ENCODE peak calls at places on chromosomes 3 and 15, in five cellular contexts. U is ovary, X is Peyer's patch, R is A549, A is transverse colon. C is an unnamed sample.

GRCh38 chr3:33075996-33076395 is 20.9 kb downstream of the GLB1 start:
- DNase-seq in A (no peak), U (no peak), R (no peak), X (no peak), C (no peak)

GRCh38 chr15:94383706-94384105 is 152.3 kb downstream of the MCTP2 start:
- DNase-seq in R (no peak), X (no peak), A (no peak), U (no peak), C (no peak)

GRCh38 chr3:98329392-98330124 is 24.1 kb upstream of the OR5K4 start:
- DNase-seq in X (no peak), A (peak), R (peak), U (no peak), C (no peak)

GRCh38 chr3:124919756-124920155 is 14.8 kb downstream of the MUC13 start:
- DNase-seq in X (no peak), R (no peak), U (no peak), A (no peak), C (no peak)

GRCh38 chr3:12870942-12871341 is 29.6 kb upstream of the RPL32 start:
- DNase-seq in U (no peak), R (no peak), X (peak), A (peak), C (peak)

GRCh38 chr3:110198717-110199587 is 861.6 kb upstream of the DPPA4 start:
- DNase-seq in U (no peak), R (no peak), A (no peak), X (no peak), C (peak)

GRCh38 chr15:69081310-69082004 is 67.0 kb downstream of the NOX5 start:
- DNase-seq in X (no peak), A (no peak), U (peak), R (no peak), C (peak)

GRCh38 chr15:67082007-67082536 is 16.7 kb downstream of the SMAD3 start:
- DNase-seq in R (no peak), X (peak), A (peak), U (no peak), C (no peak)

GRCh38 chr3:177498037-177498857 is 301.0 kb upstream of the TBL1XR1 start:
- DNase-seq in X (no peak), U (no peak), R (peak), A (no peak), C (no peak)

GRCh38 chr3:77247063-77247462 is 207.2 kb downstream of the ROBO2 start:
- DNase-seq in U (no peak), X (no peak), R (no peak), A (no peak), C (no peak)

GRCh38 chr3:32934150-32934742 is 17.2 kb upstream of the CCR4 start:
- DNase-seq in X (no peak), R (no peak), U (no peak), A (no peak), C (no peak)

GRCh38 chr15:92061511-92062200 is 208.1 kb downstream of the SLCO3A1 start:
- DNase-seq in X (no peak), R (no peak), U (no peak), A (no peak), C (no peak)

GRCh38 chr15:92056875-92057274 is 203.4 kb downstream of the SLCO3A1 start:
- DNase-seq in R (no peak), U (no peak), A (no peak), X (no peak), C (no peak)

GRCh38 chr15:92053727-92054316 is 200.3 kb downstream of the SLCO3A1 start:
- DNase-seq in R (no peak), X (no peak), A (no peak), U (no peak), C (no peak)

GRCh38 chr15:92062505-92062904 is 209.0 kb downstream of the SLCO3A1 start:
- DNase-seq in R (no peak), A (no peak), U (no peak), X (no peak), C (no peak)

GRCh38 chr15:92059036-92059970 is 205.8 kb downstream of the SLCO3A1 start:
- DNase-seq in X (no peak), U (no peak), A (no peak), R (no peak), C (peak)
- H3K27ac ChIP-seq in X (no peak), U (no peak), A (no peak), R (no peak), C (peak)

DNA sequence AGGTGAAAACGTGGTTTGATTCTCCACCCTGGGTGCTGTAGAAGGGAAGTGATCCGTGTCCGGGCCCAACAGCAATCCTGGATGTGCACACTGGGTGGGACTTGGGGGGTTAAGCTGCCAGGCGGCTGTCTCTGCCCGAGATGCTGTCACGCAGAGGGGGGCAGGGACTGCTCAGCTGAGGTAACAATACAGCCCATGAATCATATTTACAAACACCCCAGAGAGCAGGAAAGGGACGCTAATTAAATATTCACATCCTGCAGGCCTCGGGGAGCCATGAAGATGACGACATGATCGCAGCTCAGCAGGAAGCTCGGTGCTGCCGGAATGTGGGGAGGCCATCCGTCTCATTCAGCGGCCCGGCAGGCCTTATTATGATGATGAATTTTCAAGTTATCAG is 17.9 kb upstream of the CRABP1 start:
- DNase-seq in U (no peak), R (no peak), A (no peak), X (no peak), C (peak)
- TF ChIP-seq POLR2A in U (no peak), R (no peak), A (no peak), X (no peak), C (no peak)

GRCh38 chr3:126056681-126057546 is 27.0 kb downstream of the SLC41A3 start:
- DNase-seq in R (no peak), U (no peak), A (no peak), X (no peak), C (peak)
- H3K27ac ChIP-seq in R (peak), U (no peak), A (no peak), X (peak), C (peak)

GRCh38 chr3:44339181-44339741 is 695 bp downstream of the TCAIM start:
- DNase-seq in A (no peak), R (no peak), U (no peak), X (no peak), C (no peak)

GRCh38 chr3:44339990-44340389 is 1.4 kb downstream of the TCAIM start:
- DNase-seq in A (no peak), R (no peak), U (no peak), X (no peak), C (no peak)

GRCh38 chr3:44338828-44339127 is 212 bp downstream of the TCAIM start:
- DNase-seq in R (no peak), A (no peak), X (no peak), U (no peak), C (no peak)

GRCh38 chr3:44337253-44337652 is 1.3 kb upstream of the TCAIM start:
- DNase-seq in A (no peak), R (no peak), X (no peak), U (no peak), C (no peak)

DNA sequence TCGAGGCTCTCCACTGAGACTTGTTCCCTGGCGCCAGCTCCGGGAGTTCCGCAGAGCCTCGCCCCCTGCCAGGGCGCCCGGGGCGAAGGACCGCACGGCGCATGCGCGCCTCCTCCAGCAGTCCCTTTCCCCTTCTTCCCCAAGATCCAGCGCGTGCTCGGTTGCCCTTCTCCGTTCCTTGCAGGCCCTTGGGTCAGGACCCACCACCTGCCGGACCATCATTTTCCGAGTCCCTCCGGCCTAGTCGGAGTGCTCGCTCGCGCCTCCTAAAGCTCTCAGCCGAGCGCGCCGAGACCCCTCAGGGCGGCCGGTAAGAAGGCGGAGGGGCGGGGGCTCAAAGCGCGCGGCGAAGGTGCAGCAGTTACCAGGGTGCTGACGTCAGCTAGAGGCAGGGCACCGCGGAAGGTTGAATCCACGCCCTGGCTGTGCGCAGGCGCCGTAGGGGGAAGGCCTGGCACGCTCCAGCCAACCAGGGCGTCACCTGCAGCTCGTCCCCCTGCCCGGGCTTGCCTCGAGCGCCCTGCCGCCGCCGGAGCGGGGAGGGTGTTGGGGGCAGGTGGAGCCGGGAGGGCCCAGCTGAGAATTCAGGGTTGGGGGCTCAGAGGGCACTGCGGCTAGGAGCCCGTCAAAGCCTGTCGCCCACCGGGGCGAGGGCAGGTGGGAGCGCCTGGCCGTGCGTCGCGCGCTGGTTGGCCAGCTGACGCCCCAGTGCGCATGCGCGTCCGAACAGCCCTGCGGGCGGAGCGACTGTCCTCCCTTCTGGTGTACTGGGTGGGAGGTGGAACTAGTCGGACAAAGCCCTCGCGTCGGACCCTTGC is at the start of gene TCAIM:
- DNase-seq in A (peak), R (peak), X (peak), U (peak), C (peak)
- TF ChIP-seq POLR2A in A (peak), R (peak), X (peak), U (peak), C (peak)

C was measured in heart left ventricle.